ENCODE peak calls at places on chromosomes 2 and 18, in five cellular contexts. F is mammary epithelial cell, B is epithelial cell of esophagus, G is left ventricle myocardium inferior, E is ascending aorta. X is an unnamed sample.

GRCh38 chr18:30969670-30970069 is 72.9 kb downstream of the DSC3 start:
- DNase-seq in G (no peak), F (no peak), E (no peak), B (no peak), X (no peak)

GRCh38 chr2:31282634-31283033 is 48.7 kb downstream of the EHD3 start:
- DNase-seq in B (peak; percentile 34), E (no peak), G (no peak), F (no peak), X (no peak)

GRCh38 chr2:12169721-12170120 is 423.3 kb downstream of the LPIN1 start:
- DNase-seq in G (peak; percentile 39), B (peak; percentile 34), E (peak; percentile 58), F (peak; percentile 12), X (peak; percentile 90)

GRCh38 chr2:222423632-222424280 is 587 bp upstream of the SGPP2 start:
- DNase-seq in F (peak; percentile 66), B (peak; percentile 68), E (no peak), G (no peak), X (no peak)

GRCh38 chr2:24779121-24779520 is 14.1 kb downstream of the PTRHD1 start:
- DNase-seq in G (no peak), E (no peak), F (no peak), B (no peak), X (no peak)

GRCh38 chr18:11310476-11311086 is 161.2 kb upstream of the PIEZO2 start:
- DNase-seq in G (peak; percentile 29), E (no peak), B (peak; percentile 23), F (peak; percentile 19), X (peak; percentile 62)

GRCh38 chr18:48530399-48531081 is 8.3 kb upstream of the CTIF start:
- DNase-seq in F (no peak), G (no peak), B (peak; percentile 45), E (no peak), X (no peak)

GRCh38 chr2:46653539-46653938 is 174.2 kb downstream of the TMEM247 start:
- DNase-seq in F (no peak), G (no peak), B (no peak), E (no peak), X (no peak)

GRCh38 chr2:152468832-152469692 is 134.1 kb downstream of the FMNL2 start:
- DNase-seq in E (no peak), F (no peak), B (peak; percentile 67), G (no peak), X (peak; percentile 68)

GRCh38 chr2:50492452-50492851 is 539.5 kb downstream of the NRXN1 start:
- DNase-seq in F (peak; percentile 41), B (peak; percentile 66), G (no peak), E (no peak), X (peak; percentile 78)

GRCh38 chr2:197079832-197080555 is 153.5 kb upstream of the PGAP1 start:
- DNase-seq in G (peak; percentile 36), E (no peak), F (no peak), B (peak; percentile 4), X (no peak)

GRCh38 chr2:156021326-156022040 is 311.0 kb downstream of the NR4A2 start:
- DNase-seq in F (peak; percentile 16), G (no peak), E (no peak), B (peak; percentile 75), X (peak; percentile 0)

GRCh38 chr18:44731866-44732555 is 51.3 kb downstream of the SETBP1 start:
- DNase-seq in G (no peak), B (peak; percentile 94), E (no peak), F (peak; percentile 91), X (no peak)

GRCh38 chr2:59177748-59178147 is 936.6 kb upstream of the FANCL start:
- DNase-seq in B (no peak), G (no peak), E (no peak), F (no peak), X (peak; percentile 42)

GRCh38 chr2:85611705-85612587 is at the start of gene C2orf68:
- DNase-seq in F (peak; percentile 79), G (peak; percentile 91), B (peak; percentile 88), E (peak; percentile 59), X (peak; percentile 84)

GRCh38 chr2:230054079-230054478 is 14.6 kb downstream of the SLC16A14 start:
- DNase-seq in B (peak; percentile 85), G (no peak), F (peak; percentile 96), E (no peak), X (peak; percentile 74)

GRCh38 chr2:33377048-33377447 is 99.4 kb upstream of the RASGRP3 start:
- DNase-seq in G (peak; percentile 22), F (no peak), E (no peak), B (no peak), X (no peak)

GRCh38 chr18:6575908-6576307 is 153.6 kb upstream of the ARHGAP28 start:
- DNase-seq in F (no peak), G (no peak), E (no peak), B (no peak), X (no peak)

DNA sequence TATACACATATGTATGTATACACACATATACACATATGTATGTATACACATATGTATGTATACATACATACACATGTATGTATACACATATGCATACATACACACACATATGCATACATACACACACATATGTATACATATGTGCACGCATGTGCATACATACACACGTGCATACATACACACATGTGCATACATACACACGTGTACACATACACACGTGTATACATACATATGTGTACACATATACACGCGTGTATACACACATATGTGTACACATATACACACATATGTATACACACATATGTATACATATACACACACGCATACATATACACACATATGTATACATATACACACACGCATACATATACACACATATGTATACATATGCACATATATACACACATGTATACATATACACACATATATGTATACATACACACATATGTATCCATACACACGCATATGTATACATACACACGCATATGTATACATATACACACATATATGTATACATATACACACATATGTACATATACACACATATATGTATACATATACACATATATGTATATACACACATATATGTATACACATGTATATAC is 21.5 kb downstream of the NABP1 start:
- DNase-seq in G (no peak), F (no peak), E (no peak), B (no peak), X (no peak)
- H3K4me3 ChIP-seq in G (no peak overlapping the region), F (no peak overlapping the region), E (no peak overlapping the region), B (no peak overlapping the region), X (no peak overlapping the region)

GRCh38 chr2:74762789-74763188 is 71.1 kb upstream of the HK2 start:
- DNase-seq in B (no peak), E (no peak), G (no peak), F (no peak), X (no peak)
- TF ChIP-seq CTCF in B (no peak), E (no peak), G (no peak), F (no peak), X (peak; percentile 12)

GRCh38 chr2:27753744-27754588 is 17.6 kb upstream of the MRPL33 start:
- DNase-seq in F (peak; percentile 76), B (peak; percentile 87), G (peak; percentile 76), E (peak; percentile 50), X (peak; percentile 89)
- H3K4me3 ChIP-seq in F (no peak overlapping the region), B (peak overlapping the region; percentile 32), G (no peak overlapping the region), E (no peak overlapping the region), X (no peak overlapping the region)

DNA sequence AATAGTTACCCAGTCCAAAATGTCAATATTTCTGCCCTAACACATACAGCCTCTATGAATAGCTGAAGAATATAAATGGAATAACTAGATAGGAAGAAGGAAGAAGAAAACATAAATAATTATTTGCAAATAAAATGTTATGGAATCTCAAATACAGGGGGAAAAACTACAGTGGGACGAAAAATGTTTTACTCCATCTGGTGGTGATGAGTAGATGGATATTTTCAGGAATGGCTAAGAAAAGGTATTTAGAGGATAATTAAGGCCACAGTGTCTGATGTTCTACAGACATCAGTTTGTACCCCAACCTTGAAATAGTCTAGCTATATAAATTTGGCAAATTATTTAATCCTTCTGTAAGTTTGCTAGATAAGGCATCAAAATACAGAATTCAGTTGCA is 178.1 kb upstream of the FSHR start:
- DNase-seq in E (no peak), F (no peak), B (no peak), G (no peak), X (peak; percentile 17)
- TF ChIP-seq CTCF in E (no peak), F (no peak), B (no peak), G (peak; percentile 38), X (peak; percentile 30)

GRCh38 chr2:172640389-172640788 is 84.5 kb downstream of the PDK1 start:
- DNase-seq in F (no peak), E (no peak), B (no peak), G (no peak), X (peak; percentile 40)

GRCh38 chr2:172643142-172643541 is 87.3 kb downstream of the PDK1 start:
- DNase-seq in B (peak; percentile 89), F (peak; percentile 74), G (no peak), E (no peak), X (peak; percentile 42)

GRCh38 chr2:172642301-172643020 is 86.6 kb downstream of the PDK1 start:
- DNase-seq in B (no peak), E (no peak), F (no peak), G (no peak), X (no peak)

GRCh38 chr2:172635548-172635947 is 79.7 kb downstream of the PDK1 start:
- DNase-seq in G (no peak), B (no peak), E (no peak), F (no peak), X (no peak)

GRCh38 chr2:172639823-172640222 is 83.9 kb downstream of the PDK1 start:
- DNase-seq in E (no peak), G (no peak), F (peak; percentile 76), B (peak; percentile 79), X (peak; percentile 95)
- H3K4me3 ChIP-seq in E (no peak overlapping the region), G (no peak overlapping the region), F (no peak overlapping the region), B (no peak overlapping the region), X (no peak overlapping the region)

DNA sequence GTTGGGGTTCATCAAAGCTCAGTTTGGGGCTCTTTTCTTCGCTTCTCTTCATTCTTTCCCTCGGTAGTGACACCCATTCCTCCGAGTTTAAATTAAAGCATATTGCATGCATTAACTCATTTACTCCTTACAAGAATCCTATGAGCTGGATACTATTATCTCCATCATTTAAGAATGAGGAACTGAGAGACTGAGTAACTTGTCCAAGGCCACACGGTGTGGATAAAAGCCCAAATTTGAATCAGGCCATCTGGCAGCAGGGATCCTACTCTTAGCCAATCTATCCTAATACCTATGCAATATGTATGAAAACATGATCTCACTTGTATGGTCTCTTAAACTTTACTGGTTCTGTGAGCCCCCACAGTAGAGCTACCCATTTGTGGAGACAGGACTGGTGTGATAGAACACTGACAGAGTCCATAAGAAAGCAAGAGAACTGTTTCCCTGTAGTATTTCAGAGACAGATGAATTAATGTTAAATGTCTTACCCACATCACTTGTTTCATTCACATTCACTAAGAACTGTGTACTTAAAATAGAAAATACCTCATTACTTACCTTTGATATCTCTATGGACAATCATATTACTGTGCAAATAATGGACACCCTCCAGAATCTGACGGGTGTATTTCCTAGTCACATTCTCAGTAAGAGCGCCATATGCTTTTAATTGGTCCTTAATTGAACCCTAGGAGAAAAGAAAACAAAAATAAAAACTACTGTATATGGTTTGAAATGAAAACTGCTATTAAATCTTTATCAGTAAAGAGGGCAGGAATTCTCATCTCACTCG is 20.4 kb upstream of the ERCC3 start:
- DNase-seq in B (no peak), E (no peak), G (no peak), F (no peak), X (no peak)
- TF ChIP-seq CTCF in B (no peak), E (no peak), G (no peak), F (no peak), X (no peak)